ENCODE peak calls at places on chromosomes 11 and 22, in four cellular contexts. N is endodermal cell, T is foreskin fibroblast, Z is right lobe of liver. S is an unnamed sample.
A peak's percentile ranks its signal among the peaks of the same experiment; 100 is the strongest.

GRCh38 chr22:39092111-39092867 is 4.8 kb upstream of the APOBEC3H start:
- DNase-seq in N (no peak), T (no peak), Z (no peak), S (no peak)

GRCh38 chr22:40519284-40519947 is 117.1 kb downstream of the MRTFA start:
- DNase-seq in N (no peak), Z (no peak), T (no peak), S (no peak)

GRCh38 chr11:33258631-33259184 is 1.5 kb downstream of the HIPK3 start:
- DNase-seq in T (no peak), N (no peak), Z (no peak), S (no peak)

GRCh38 chr11:16158426-16158994 is 197.8 kb downstream of the SOX6 start:
- DNase-seq in T (no peak), N (no peak), Z (no peak), S (no peak)

GRCh38 chr11:95831198-95831883 is 41.0 kb downstream of the CEP57 start:
- DNase-seq in Z (no peak), N (no peak), T (peak; percentile 87), S (peak; percentile 31)

GRCh38 chr22:42933783-42934144 is 76.7 kb upstream of the ARFGAP3 start:
- DNase-seq in T (peak; percentile 81), Z (no peak), N (no peak), S (peak; percentile 71)

GRCh38 chr22:41092847-41093371 is 517 bp downstream of the EP300 start:
- DNase-seq in N (peak; percentile 65), Z (no peak), T (peak; percentile 36), S (no peak)

GRCh38 chr22:32754413-32755041 is 47.0 kb upstream of the TIMP3 start:
- DNase-seq in N (no peak), Z (no peak), T (peak; percentile 59), S (no peak)

GRCh38 chr11:19389787-19390303 is 149.1 kb upstream of the E2F8 start:
- DNase-seq in T (peak; percentile 69), N (no peak), Z (peak; percentile 76), S (peak; percentile 60)

GRCh38 chr11:118918686-118919280 is 6.9 kb downstream of the BCL9L start:
- DNase-seq in N (no peak), Z (no peak), T (peak; percentile 56), S (no peak)

GRCh38 chr22:49291169-49291568 is 536.5 kb downstream of the BRD1 start:
- DNase-seq in T (no peak), Z (no peak), N (peak; percentile 34), S (no peak)

GRCh38 chr22:30490399-30490798 is 15.1 kb downstream of the SEC14L4 start:
- DNase-seq in Z (peak; percentile 27), N (peak; percentile 55), T (peak; percentile 7), S (no peak)

GRCh38 chr11:2748061-2748813 is 48.4 kb upstream of the KCNQ1OT1 start:
- DNase-seq in N (no peak), T (no peak), Z (peak; percentile 40), S (no peak)

GRCh38 chr11:7545611-7546010 is 31.8 kb downstream of the PPFIBP2 start:
- DNase-seq in N (no peak), T (no peak), Z (no peak), S (no peak)

GRCh38 chr11:17405232-17406005 is 17.0 kb upstream of the KCNJ11 start:
- DNase-seq in T (peak; percentile 77), N (peak; percentile 76), Z (peak; percentile 94), S (no peak)

GRCh38 chr22:44648821-44649566 is 53.0 kb upstream of the PRR5 start:
- DNase-seq in Z (peak; percentile 52), T (peak; percentile 97), N (no peak), S (peak; percentile 30)

GRCh38 chr11:76588455-76589325 is 81.9 kb downstream of the LRRC32 start:
- DNase-seq in Z (peak; percentile 79), N (peak; percentile 45), T (peak; percentile 28), S (no peak)

GRCh38 chr11:1293619-1294015 is 15.8 kb downstream of the TOLLIP start:
- DNase-seq in T (peak; percentile 25), Z (no peak), N (peak; percentile 63), S (no peak)

GRCh38 chr22:31951201-31952093 is 7.1 kb downstream of the YWHAH start:
- DNase-seq in Z (no peak), T (no peak), N (no peak), S (no peak)

GRCh38 chr11:126257764-126258163 is 10.9 kb downstream of the SRPRA start:
- DNase-seq in Z (no peak), N (no peak), T (peak; percentile 57), S (no peak)

GRCh38 chr11:130323452-130324448 is 9.0 kb upstream of the ZBTB44 start:
- DNase-seq in T (peak; percentile 55), Z (no peak), N (peak; percentile 45), S (no peak)

GRCh38 chr11:17389205-17389956 is 922 bp upstream of the KCNJ11 start:
- DNase-seq in T (peak; percentile 76), Z (peak; percentile 85), N (peak; percentile 94), S (no peak)

GRCh38 chr11:45805305-45806071 is 539 bp downstream of the SLC35C1 start:
- DNase-seq in T (peak; percentile 85), N (peak; percentile 82), Z (peak; percentile 61), S (peak; percentile 36)

GRCh38 chr11:119979716-119980115 is 158.2 kb downstream of the TRIM29 start:
- DNase-seq in Z (no peak), N (no peak), T (no peak), S (no peak)

DNA sequence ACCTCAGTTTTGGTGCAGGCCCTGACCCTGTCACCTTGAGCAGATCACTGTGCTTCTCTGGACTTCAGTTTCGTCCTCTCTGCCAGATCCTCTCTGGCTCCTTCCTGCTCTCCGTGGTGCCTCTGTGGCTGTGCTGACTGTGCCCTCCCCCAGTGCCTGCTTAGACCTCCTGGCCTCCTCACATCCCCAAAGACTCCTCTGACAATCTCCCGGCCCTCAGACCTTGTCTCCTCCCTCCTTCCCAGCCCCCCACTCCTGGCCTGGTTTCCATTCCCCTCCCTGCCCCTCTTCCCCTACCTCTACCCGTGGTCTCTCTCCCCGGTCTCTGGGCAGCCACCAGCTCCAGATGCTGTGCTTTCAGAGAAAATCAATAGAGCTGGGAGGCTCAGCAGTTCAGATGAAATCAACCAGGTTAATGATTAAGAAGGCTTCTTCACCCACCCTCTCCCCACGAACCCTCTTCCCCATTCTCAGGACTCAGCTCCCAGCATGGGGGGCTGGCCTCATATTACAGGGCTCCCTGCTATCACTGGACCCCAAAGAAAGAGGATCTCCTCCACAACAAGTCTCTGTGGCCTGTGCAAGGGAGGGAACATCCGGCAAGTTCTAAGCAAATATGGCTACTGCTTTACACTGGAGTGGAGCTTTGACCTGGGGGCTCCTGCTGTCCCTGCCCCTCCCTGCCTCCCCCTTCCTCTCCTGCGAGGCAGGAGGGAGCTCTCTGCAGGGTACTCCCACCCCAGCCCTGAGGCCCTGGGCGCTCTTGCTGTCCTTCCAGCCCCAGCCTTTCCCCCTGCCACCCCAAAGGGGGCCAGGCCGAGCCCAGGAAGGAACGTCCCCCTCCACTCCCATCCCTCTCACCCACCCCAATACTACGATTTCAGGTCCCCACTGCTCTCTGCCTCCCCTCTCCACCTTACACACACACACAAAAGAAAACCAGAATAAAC is 8.5 kb downstream of the BACE1-AS start:
- DNase-seq in T (no peak), Z (peak; percentile 78), N (peak; percentile 56), S (no peak)
- H3K4me3 ChIP-seq in T (no peak overlapping the region), Z (peak overlapping the region; percentile 21), N (no peak overlapping the region), S (no peak overlapping the region)

GRCh38 chr11:59862252-59862651 is 4.0 kb downstream of the TCN1 start:
- DNase-seq in Z (no peak), N (no peak), T (no peak), S (no peak)

GRCh38 chr11:59859695-59860094 is 6.6 kb downstream of the TCN1 start:
- DNase-seq in N (no peak), T (no peak), Z (no peak), S (no peak)

GRCh38 chr11:59857444-59858434 is 8.5 kb downstream of the TCN1 start:
- DNase-seq in Z (no peak), N (peak; percentile 50), T (no peak), S (no peak)
- H3K4me3 ChIP-seq in Z (no peak overlapping the region), N (no peak overlapping the region), T (no peak overlapping the region), S (no peak overlapping the region)

GRCh38 chr11:122729139-122729538 is 73.6 kb downstream of the UBASH3B start:
- DNase-seq in Z (no peak), T (no peak), N (no peak), S (no peak)

GRCh38 chr11:122723576-122723975 is 68.1 kb downstream of the UBASH3B start:
- DNase-seq in N (no peak), T (no peak), Z (no peak), S (no peak)

GRCh38 chr11:122731500-122731913 is 76.0 kb downstream of the UBASH3B start:
- DNase-seq in Z (no peak), T (peak; percentile 71), N (no peak), S (peak; percentile 84)

GRCh38 chr11:122724520-122724919 is 69.0 kb downstream of the UBASH3B start:
- DNase-seq in Z (no peak), N (no peak), T (peak; percentile 77), S (no peak)

DNA sequence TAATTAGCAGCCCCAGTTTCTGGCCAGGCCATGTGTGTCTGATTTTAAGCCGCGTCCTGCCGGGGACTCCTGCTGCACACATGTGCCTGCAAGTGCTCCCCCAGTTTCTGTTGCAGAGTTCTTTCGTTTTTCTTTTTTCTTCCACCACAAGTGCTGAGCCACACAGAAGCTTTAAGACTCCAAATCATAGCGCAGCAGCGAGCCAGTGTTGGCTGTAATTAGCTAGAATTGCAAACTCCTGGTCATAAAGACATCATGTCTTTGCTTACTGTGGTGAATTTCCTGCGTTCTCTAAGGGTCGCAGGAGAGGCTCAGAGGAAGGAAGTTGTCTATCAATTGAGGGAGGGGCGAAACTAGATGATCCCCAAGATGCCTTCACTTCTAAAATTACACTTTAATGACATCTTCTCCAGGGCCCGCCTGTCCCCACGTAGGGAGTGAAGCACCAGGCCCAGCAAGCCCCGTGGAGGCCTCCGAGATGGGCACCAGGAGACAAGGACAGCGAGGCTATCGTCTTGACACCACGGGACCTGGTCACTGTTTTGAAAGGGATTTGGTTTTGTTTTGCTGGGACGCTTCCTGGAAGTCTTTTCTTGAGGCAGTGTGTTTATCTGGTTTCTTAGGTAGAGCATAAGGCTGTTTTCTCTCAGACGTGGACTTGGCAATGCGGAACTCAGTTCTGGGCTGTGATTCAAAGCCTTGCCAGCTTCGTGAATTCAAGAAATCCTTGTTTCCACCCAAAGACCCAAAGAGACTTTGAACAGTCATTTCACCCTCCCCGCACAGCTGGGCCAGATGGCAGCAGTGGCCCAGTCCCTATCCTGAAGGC is 71.8 kb downstream of the UBASH3B start:
- DNase-seq in N (no peak), T (peak; percentile 73), Z (no peak), S (no peak)
- H3K4me3 ChIP-seq in N (no peak overlapping the region), T (peak overlapping the region; percentile 6), Z (no peak overlapping the region), S (no peak overlapping the region)

DNA sequence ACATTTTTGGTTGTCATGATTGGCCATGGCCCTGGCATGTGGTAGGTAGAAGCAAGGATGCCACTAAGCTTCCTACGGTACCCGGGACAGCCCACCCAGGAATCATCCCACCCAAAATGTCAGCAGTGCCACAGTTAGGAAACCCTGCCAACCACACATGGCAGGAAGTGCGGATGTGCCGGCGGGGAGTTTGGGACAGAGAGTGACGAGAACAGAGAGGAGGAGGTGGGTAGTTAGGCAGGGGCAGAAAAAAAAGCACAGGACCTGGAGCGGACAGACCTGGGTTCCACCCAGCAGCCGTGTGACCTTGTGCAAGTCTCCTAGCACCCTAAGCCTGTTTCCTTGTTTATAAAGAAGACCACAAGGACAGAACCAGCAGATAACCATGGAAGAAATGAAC is 3.3 kb downstream of the SPI1 start:
- DNase-seq in N (no peak), Z (no peak), T (no peak), S (no peak)
- H3K4me3 ChIP-seq in N (no peak overlapping the region), Z (no peak overlapping the region), T (no peak overlapping the region), S (no peak overlapping the region)

GRCh38 chr11:117908261-117908895 is 20.8 kb downstream of the TMPRSS13 start:
- DNase-seq in N (peak; percentile 71), Z (no peak), T (no peak), S (no peak)
- H3K4me3 ChIP-seq in N (no peak overlapping the region), Z (no peak overlapping the region), T (no peak overlapping the region), S (no peak overlapping the region)

GRCh38 chr11:111913031-111913861 is 712 bp downstream of the HSPB2 start:
- DNase-seq in N (no peak), Z (no peak), T (peak; percentile 28), S (no peak)
- H3K4me3 ChIP-seq in N (no peak overlapping the region), Z (peak overlapping the region; percentile 6), T (peak overlapping the region; percentile 43), S (peak overlapping the region; percentile 14)

S was measured in skeletal muscle cell.